ENCODE peak calls at places on chromosomes 3 and 15, in four cellular contexts. B, D, W and Z are unnamed samples.
A peak's percentile ranks its signal among the peaks of the same experiment; 100 is the strongest.

GRCh38 chr15:76108021-76108723 is 48.4 kb downstream of the TMEM266 start:
- DNase-seq in B (no peak), D (no peak), W (peak; percentile 60), Z (no peak)

GRCh38 chr15:47551079-47551478 is 166.2 kb upstream of the SEMA6D start:
- DNase-seq in D (no peak), B (no peak), W (no peak), Z (no peak)

GRCh38 chr15:48855501-48856440 is 22.2 kb upstream of the EID1 start:
- DNase-seq in W (no peak), B (peak; percentile 19), D (no peak), Z (peak; percentile 24)

GRCh38 chr3:46660003-46660402 is 33.5 kb downstream of the ALS2CL start:
- DNase-seq in B (no peak), D (no peak), W (peak; percentile 79), Z (no peak)

GRCh38 chr15:65056868-65057548 is 10.8 kb downstream of the RASL12 start:
- DNase-seq in W (peak; percentile 65), B (no peak), D (no peak), Z (no peak)

GRCh38 chr15:65902373-65902772 is 33.1 kb downstream of the RAB11A start:
- DNase-seq in D (no peak), B (no peak), W (peak; percentile 89), Z (peak; percentile 24)

GRCh38 chr3:103440539-103441113 is 1005.8 kb downstream of the ZPLD1 start:
- DNase-seq in D (no peak), B (no peak), W (no peak), Z (no peak)

GRCh38 chr3:146747928-146748327 is 142.8 kb upstream of the PLSCR5 start:
- DNase-seq in D (no peak), W (no peak), B (no peak), Z (no peak)

GRCh38 chr15:92143765-92144164 is 249.9 kb upstream of the ST8SIA2 start:
- DNase-seq in D (no peak), B (no peak), W (peak; percentile 58), Z (no peak)